ENCODE peak calls at places on chromosomes 12 and 14, in ten cellular contexts. One of them, this sample, is unnamed.

GRCh38 chr14:40216976-40217375 is 784.7 kb upstream of the FBXO33 start:
- DNase-seq in ovary: no peak
- DNase-seq in RPMI7951: no peak
- DNase-seq in GM03348: no peak
- DNase-seq in activated naive CD8-positive, alpha-beta T cell treated with anti-CD3 and anti-CD28 coated beads, Interleukin-2, amount 50 U/mL, for 16 hours: no peak
- DNase-seq in central memory CD4-positive, alpha-beta T cell: no peak
- DNase-seq in aorta: no peak
- DNase-seq in AG20443: no peak
- DNase-seq in adipocyte: no peak
- DNase-seq in naive thymus-derived CD8-positive, alpha-beta T cell: no peak
- DNase-seq in this sample: no peak

GRCh38 chr12:237026-237815 is 23.3 kb upstream of the SLC6A12 start:
- DNase-seq in aorta: no peak
- DNase-seq in naive thymus-derived CD8-positive, alpha-beta T cell: no peak
- DNase-seq in GM03348: no peak
- DNase-seq in AG20443: no peak
- DNase-seq in ovary: no peak
- DNase-seq in adipocyte: no peak
- DNase-seq in RPMI7951: no peak
- DNase-seq in central memory CD4-positive, alpha-beta T cell: no peak
- DNase-seq in activated naive CD8-positive, alpha-beta T cell treated with anti-CD3 and anti-CD28 coated beads, Interleukin-2, amount 50 U/mL, for 16 hours: no peak
- DNase-seq in this sample: no peak

GRCh38 chr12:42815068-42815467 is 225.5 kb upstream of the PRICKLE1 start:
- DNase-seq in AG20443: no peak
- DNase-seq in aorta: no peak
- DNase-seq in naive thymus-derived CD8-positive, alpha-beta T cell: no peak
- DNase-seq in ovary: no peak
- DNase-seq in central memory CD4-positive, alpha-beta T cell: no peak
- DNase-seq in GM03348: no peak
- DNase-seq in adipocyte: no peak
- DNase-seq in RPMI7951: no peak
- DNase-seq in activated naive CD8-positive, alpha-beta T cell treated with anti-CD3 and anti-CD28 coated beads, Interleukin-2, amount 50 U/mL, for 16 hours: no peak
- DNase-seq in this sample: no peak

GRCh38 chr14:38847161-38847560 is 255.9 kb downstream of the SEC23A start:
- DNase-seq in aorta: no peak
- DNase-seq in naive thymus-derived CD8-positive, alpha-beta T cell: no peak
- DNase-seq in activated naive CD8-positive, alpha-beta T cell treated with anti-CD3 and anti-CD28 coated beads, Interleukin-2, amount 50 U/mL, for 16 hours: no peak
- DNase-seq in ovary: no peak
- DNase-seq in RPMI7951: no peak
- DNase-seq in AG20443: no peak
- DNase-seq in GM03348: no peak
- DNase-seq in adipocyte: no peak
- DNase-seq in central memory CD4-positive, alpha-beta T cell: no peak
- DNase-seq in this sample: no peak

GRCh38 chr12:18103624-18104023 is 13.6 kb upstream of the RERGL start:
- DNase-seq in RPMI7951: no peak
- DNase-seq in GM03348: no peak
- DNase-seq in AG20443: no peak
- DNase-seq in central memory CD4-positive, alpha-beta T cell: no peak
- DNase-seq in adipocyte: no peak
- DNase-seq in activated naive CD8-positive, alpha-beta T cell treated with anti-CD3 and anti-CD28 coated beads, Interleukin-2, amount 50 U/mL, for 16 hours: no peak
- DNase-seq in aorta: no peak
- DNase-seq in naive thymus-derived CD8-positive, alpha-beta T cell: no peak
- DNase-seq in ovary: no peak
- DNase-seq in this sample: no peak

GRCh38 chr12:130179191-130179590 is 16.9 kb downstream of the FZD10 start:
- DNase-seq in aorta: no peak
- DNase-seq in activated naive CD8-positive, alpha-beta T cell treated with anti-CD3 and anti-CD28 coated beads, Interleukin-2, amount 50 U/mL, for 16 hours: no peak
- DNase-seq in naive thymus-derived CD8-positive, alpha-beta T cell: no peak
- DNase-seq in ovary: no peak
- DNase-seq in RPMI7951: no peak
- DNase-seq in GM03348: no peak
- DNase-seq in central memory CD4-positive, alpha-beta T cell: no peak
- DNase-seq in adipocyte: no peak
- DNase-seq in AG20443: no peak
- DNase-seq in this sample: no peak

GRCh38 chr14:23405096-23405495 is 3.0 kb downstream of the MYH6 start:
- DNase-seq in naive thymus-derived CD8-positive, alpha-beta T cell: no peak
- DNase-seq in RPMI7951: no peak
- DNase-seq in aorta: no peak
- DNase-seq in AG20443: no peak
- DNase-seq in activated naive CD8-positive, alpha-beta T cell treated with anti-CD3 and anti-CD28 coated beads, Interleukin-2, amount 50 U/mL, for 16 hours: no peak
- DNase-seq in GM03348: no peak
- DNase-seq in adipocyte: no peak
- DNase-seq in central memory CD4-positive, alpha-beta T cell: no peak
- DNase-seq in ovary: no peak
- DNase-seq in this sample: no peak

GRCh38 chr12:67014642-67015041 is 254.5 kb upstream of the CAND1 start:
- DNase-seq in adipocyte: no peak
- DNase-seq in GM03348: no peak
- DNase-seq in central memory CD4-positive, alpha-beta T cell: no peak
- DNase-seq in ovary: no peak
- DNase-seq in activated naive CD8-positive, alpha-beta T cell treated with anti-CD3 and anti-CD28 coated beads, Interleukin-2, amount 50 U/mL, for 16 hours: no peak
- DNase-seq in naive thymus-derived CD8-positive, alpha-beta T cell: no peak
- DNase-seq in aorta: no peak
- DNase-seq in RPMI7951: no peak
- DNase-seq in AG20443: no peak
- DNase-seq in this sample: no peak

GRCh38 chr12:108667349-108667748 is 33.7 kb upstream of the SELPLG start:
- DNase-seq in aorta: no peak
- DNase-seq in RPMI7951: no peak
- DNase-seq in central memory CD4-positive, alpha-beta T cell: no peak
- DNase-seq in naive thymus-derived CD8-positive, alpha-beta T cell: no peak
- DNase-seq in AG20443: no peak
- DNase-seq in ovary: no peak
- DNase-seq in activated naive CD8-positive, alpha-beta T cell treated with anti-CD3 and anti-CD28 coated beads, Interleukin-2, amount 50 U/mL, for 16 hours: no peak
- DNase-seq in adipocyte: no peak
- DNase-seq in GM03348: no peak
- DNase-seq in this sample: no peak

GRCh38 chr14:55129428-55130193 is 559 bp downstream of the LGALS3 start:
- DNase-seq in activated naive CD8-positive, alpha-beta T cell treated with anti-CD3 and anti-CD28 coated beads, Interleukin-2, amount 50 U/mL, for 16 hours: no peak
- DNase-seq in adipocyte: peak
- DNase-seq in central memory CD4-positive, alpha-beta T cell: peak
- DNase-seq in GM03348: peak
- DNase-seq in AG20443: peak
- DNase-seq in ovary: peak
- DNase-seq in naive thymus-derived CD8-positive, alpha-beta T cell: peak
- DNase-seq in RPMI7951: peak
- DNase-seq in aorta: peak
- DNase-seq in this sample: peak

GRCh38 chr14:52279405-52279804 is 11.9 kb downstream of the PTGDR start:
- DNase-seq in activated naive CD8-positive, alpha-beta T cell treated with anti-CD3 and anti-CD28 coated beads, Interleukin-2, amount 50 U/mL, for 16 hours: no peak
- DNase-seq in central memory CD4-positive, alpha-beta T cell: no peak
- DNase-seq in naive thymus-derived CD8-positive, alpha-beta T cell: no peak
- DNase-seq in ovary: no peak
- DNase-seq in RPMI7951: peak
- DNase-seq in adipocyte: peak
- DNase-seq in aorta: no peak
- DNase-seq in AG20443: peak
- DNase-seq in GM03348: peak
- DNase-seq in this sample: peak